ENCODE peak calls at places on chromosomes 3 and 15, in six cellular contexts. One of them, this sample, is unnamed.

GRCh38 chr15:23857028-23857641 is 170.0 kb upstream of the NDN start:
- DNase-seq in uterus: peak
- DNase-seq in fibroblast of lung: peak
- DNase-seq in neural crest cell: peak
- DNase-seq in choroid plexus epithelial cell: peak
- DNase-seq in brain microvascular endothelial cell: peak
- DNase-seq in this sample: no peak

GRCh38 chr3:11476814-11477213 is 166.9 kb downstream of the VGLL4 start:
- DNase-seq in uterus: no peak
- DNase-seq in fibroblast of lung: no peak
- DNase-seq in neural crest cell: no peak
- DNase-seq in choroid plexus epithelial cell: no peak
- DNase-seq in brain microvascular endothelial cell: no peak
- DNase-seq in this sample: no peak

GRCh38 chr15:70235347-70235746 is 137.6 kb upstream of the TLE3 start:
- DNase-seq in uterus: no peak
- DNase-seq in fibroblast of lung: no peak
- DNase-seq in neural crest cell: no peak
- DNase-seq in choroid plexus epithelial cell: no peak
- DNase-seq in brain microvascular endothelial cell: no peak
- DNase-seq in this sample: no peak

GRCh38 chr3:17800232-17800631 is 57.8 kb upstream of the TBC1D5 start:
- DNase-seq in uterus: no peak
- DNase-seq in fibroblast of lung: peak
- DNase-seq in neural crest cell: no peak
- DNase-seq in choroid plexus epithelial cell: no peak
- DNase-seq in brain microvascular endothelial cell: peak
- DNase-seq in this sample: no peak

GRCh38 chr3:177478170-177478859 is 281.0 kb upstream of the TBL1XR1 start:
- DNase-seq in uterus: peak
- DNase-seq in fibroblast of lung: peak
- DNase-seq in neural crest cell: no peak
- DNase-seq in choroid plexus epithelial cell: peak
- DNase-seq in brain microvascular endothelial cell: peak
- DNase-seq in this sample: no peak

GRCh38 chr3:102174312-102174712 is 260.5 kb upstream of the ZPLD1 start:
- DNase-seq in uterus: no peak
- DNase-seq in fibroblast of lung: peak
- DNase-seq in neural crest cell: no peak
- DNase-seq in choroid plexus epithelial cell: peak
- DNase-seq in brain microvascular endothelial cell: peak
- DNase-seq in this sample: no peak

GRCh38 chr3:134916276-134916961 is 121.4 kb downstream of the EPHB1 start:
- DNase-seq in uterus: no peak
- DNase-seq in fibroblast of lung: no peak
- DNase-seq in neural crest cell: no peak
- DNase-seq in choroid plexus epithelial cell: no peak
- DNase-seq in brain microvascular endothelial cell: no peak
- DNase-seq in this sample: no peak

GRCh38 chr3:99678023-99678422 is 39.6 kb downstream of the COL8A1 start:
- DNase-seq in uterus: peak
- DNase-seq in fibroblast of lung: peak
- DNase-seq in neural crest cell: no peak
- DNase-seq in choroid plexus epithelial cell: peak
- DNase-seq in brain microvascular endothelial cell: peak
- DNase-seq in this sample: no peak

GRCh38 chr15:43268111-43269105 is 1.7 kb upstream of the TGM5 start:
- DNase-seq in uterus: no peak
- DNase-seq in fibroblast of lung: no peak
- DNase-seq in neural crest cell: no peak
- DNase-seq in choroid plexus epithelial cell: peak
- DNase-seq in brain microvascular endothelial cell: no peak
- DNase-seq in this sample: peak

GRCh38 chr3:105533955-105534354 is 167.2 kb downstream of the ALCAM start:
- DNase-seq in uterus: no peak
- DNase-seq in fibroblast of lung: peak
- DNase-seq in neural crest cell: no peak
- DNase-seq in choroid plexus epithelial cell: peak
- DNase-seq in brain microvascular endothelial cell: peak
- DNase-seq in this sample: no peak

GRCh38 chr3:172170841-172171240 is 131.5 kb downstream of the FNDC3B start:
- DNase-seq in uterus: no peak
- DNase-seq in fibroblast of lung: no peak
- DNase-seq in neural crest cell: no peak
- DNase-seq in choroid plexus epithelial cell: no peak
- DNase-seq in brain microvascular endothelial cell: no peak
- DNase-seq in this sample: no peak

GRCh38 chr15:81752974-81753373 is 292.8 kb downstream of the MEX3B start:
- DNase-seq in uterus: no peak
- DNase-seq in fibroblast of lung: no peak
- DNase-seq in neural crest cell: no peak
- DNase-seq in choroid plexus epithelial cell: peak
- DNase-seq in brain microvascular endothelial cell: no peak
- DNase-seq in this sample: no peak

GRCh38 chr3:195466251-195466650 is 23.4 kb upstream of the ACAP2 start:
- DNase-seq in uterus: no peak
- DNase-seq in fibroblast of lung: peak
- DNase-seq in neural crest cell: no peak
- DNase-seq in choroid plexus epithelial cell: no peak
- DNase-seq in brain microvascular endothelial cell: peak
- DNase-seq in this sample: no peak

GRCh38 chr3:194738254-194739093 is 52.8 kb downstream of the FAM43A start:
- DNase-seq in uterus: peak
- DNase-seq in fibroblast of lung: peak
- DNase-seq in neural crest cell: no peak
- DNase-seq in choroid plexus epithelial cell: no peak
- DNase-seq in brain microvascular endothelial cell: peak
- DNase-seq in this sample: no peak

GRCh38 chr3:57755368-57756021 is 614 bp upstream of the SLMAP start:
- DNase-seq in uterus: no peak
- DNase-seq in fibroblast of lung: peak
- DNase-seq in neural crest cell: no peak
- DNase-seq in choroid plexus epithelial cell: peak
- DNase-seq in brain microvascular endothelial cell: no peak
- DNase-seq in this sample: peak

GRCh38 chr3:39447637-39448483 is 19.6 kb upstream of the MOBP start:
- DNase-seq in uterus: peak
- DNase-seq in fibroblast of lung: peak
- DNase-seq in neural crest cell: peak
- DNase-seq in choroid plexus epithelial cell: peak
- DNase-seq in brain microvascular endothelial cell: peak
- DNase-seq in this sample: peak

GRCh38 chr3:133437391-133438093 is 37.7 kb downstream of the BFSP2 start:
- DNase-seq in uterus: no peak
- DNase-seq in fibroblast of lung: peak
- DNase-seq in neural crest cell: no peak
- DNase-seq in choroid plexus epithelial cell: peak
- DNase-seq in brain microvascular endothelial cell: no peak
- DNase-seq in this sample: no peak

GRCh38 chr3:6781103-6781502 is 79.8 kb upstream of the GRM7 start:
- DNase-seq in uterus: no peak
- DNase-seq in fibroblast of lung: peak
- DNase-seq in neural crest cell: no peak
- DNase-seq in choroid plexus epithelial cell: no peak
- DNase-seq in brain microvascular endothelial cell: no peak
- DNase-seq in this sample: no peak

GRCh38 chr3:133874344-133874743 is 21.3 kb downstream of the RAB6B start:
- DNase-seq in uterus: no peak
- DNase-seq in fibroblast of lung: no peak
- DNase-seq in neural crest cell: no peak
- DNase-seq in choroid plexus epithelial cell: peak
- DNase-seq in brain microvascular endothelial cell: no peak
- DNase-seq in this sample: no peak

GRCh38 chr15:31605467-31605931 is 278.9 kb downstream of the KLF13 start:
- DNase-seq in uterus: no peak
- DNase-seq in fibroblast of lung: peak
- DNase-seq in neural crest cell: peak
- DNase-seq in choroid plexus epithelial cell: peak
- DNase-seq in brain microvascular endothelial cell: peak
- DNase-seq in this sample: no peak

GRCh38 chr15:76251717-76252116 is 59.6 kb downstream of the ETFA start:
- DNase-seq in uterus: no peak
- DNase-seq in fibroblast of lung: no peak
- DNase-seq in neural crest cell: no peak
- DNase-seq in choroid plexus epithelial cell: no peak
- DNase-seq in brain microvascular endothelial cell: no peak
- DNase-seq in this sample: no peak

GRCh38 chr3:31066999-31067398 is 172.5 kb upstream of the GADL1 start:
- DNase-seq in uterus: peak
- DNase-seq in fibroblast of lung: peak
- DNase-seq in neural crest cell: no peak
- DNase-seq in choroid plexus epithelial cell: peak
- DNase-seq in brain microvascular endothelial cell: peak
- DNase-seq in this sample: no peak

GRCh38 chr3:150367771-150368170 is 40.3 kb upstream of the TSC22D2 start:
- DNase-seq in uterus: no peak
- DNase-seq in fibroblast of lung: peak
- DNase-seq in neural crest cell: no peak
- DNase-seq in choroid plexus epithelial cell: no peak
- DNase-seq in brain microvascular endothelial cell: no peak
- DNase-seq in this sample: no peak

GRCh38 chr3:46987485-46988401 is 8.3 kb downstream of the NBEAL2 start:
- DNase-seq in uterus: peak
- DNase-seq in fibroblast of lung: no peak
- DNase-seq in neural crest cell: no peak
- DNase-seq in choroid plexus epithelial cell: no peak
- DNase-seq in brain microvascular endothelial cell: no peak
- DNase-seq in this sample: peak

GRCh38 chr15:59380902-59381610 is 8.4 kb upstream of the MYO1E start:
- DNase-seq in uterus: no peak
- DNase-seq in fibroblast of lung: no peak
- DNase-seq in neural crest cell: no peak
- DNase-seq in choroid plexus epithelial cell: no peak
- DNase-seq in brain microvascular endothelial cell: no peak
- DNase-seq in this sample: no peak

GRCh38 chr15:60582370-60583036 is 103.6 kb upstream of the ICE2 start:
- DNase-seq in uterus: no peak
- DNase-seq in fibroblast of lung: no peak
- DNase-seq in neural crest cell: no peak
- DNase-seq in choroid plexus epithelial cell: peak
- DNase-seq in brain microvascular endothelial cell: peak
- DNase-seq in this sample: peak

GRCh38 chr3:67630666-67631362 is 23.6 kb downstream of the SUCLG2 start:
- DNase-seq in uterus: no peak
- DNase-seq in fibroblast of lung: no peak
- DNase-seq in neural crest cell: no peak
- DNase-seq in choroid plexus epithelial cell: no peak
- DNase-seq in brain microvascular endothelial cell: no peak
- DNase-seq in this sample: no peak

DNA sequence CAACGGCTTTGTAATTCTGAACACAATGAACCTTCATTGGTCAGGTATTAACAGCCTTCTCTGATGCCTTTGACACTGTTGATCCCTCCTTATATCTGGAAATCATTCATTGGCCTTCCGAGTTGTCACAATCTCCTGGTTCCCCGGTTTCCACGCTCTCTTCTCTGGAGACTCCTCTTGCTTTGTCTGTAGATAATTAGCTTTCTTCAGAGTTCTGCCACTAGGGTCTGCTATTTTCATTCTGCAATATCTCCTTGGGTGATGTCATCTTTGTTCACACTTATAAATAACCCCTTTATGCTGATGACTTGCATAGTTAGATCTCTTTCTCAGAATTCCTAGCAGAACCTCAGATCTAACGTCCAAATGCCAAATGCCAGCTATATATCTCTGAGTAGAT is 583.8 kb upstream of the ZNF717 start:
- DNase-seq in uterus: no peak
- DNase-seq in fibroblast of lung: peak
- DNase-seq in neural crest cell: no peak
- DNase-seq in choroid plexus epithelial cell: peak
- DNase-seq in brain microvascular endothelial cell: peak
- DNase-seq in this sample: no peak
- TF ChIP-seq CTCF in uterus: no peak
- TF ChIP-seq CTCF in fibroblast of lung: peak
- TF ChIP-seq CTCF in neural crest cell: peak
- TF ChIP-seq CTCF in choroid plexus epithelial cell: peak
- TF ChIP-seq CTCF in brain microvascular endothelial cell: peak
- TF ChIP-seq CTCF in this sample: no peak

GRCh38 chr3:50314342-50314741 is 8.2 kb downstream of the HYAL2 start:
- DNase-seq in uterus: no peak
- DNase-seq in fibroblast of lung: no peak
- DNase-seq in neural crest cell: no peak
- DNase-seq in choroid plexus epithelial cell: no peak
- DNase-seq in brain microvascular endothelial cell: no peak
- DNase-seq in this sample: no peak
- TF ChIP-seq CTCF in uterus: no peak
- TF ChIP-seq CTCF in fibroblast of lung: no peak
- TF ChIP-seq CTCF in neural crest cell: no peak
- TF ChIP-seq CTCF in choroid plexus epithelial cell: no peak
- TF ChIP-seq CTCF in brain microvascular endothelial cell: no peak
- TF ChIP-seq CTCF in this sample: no peak

DNA sequence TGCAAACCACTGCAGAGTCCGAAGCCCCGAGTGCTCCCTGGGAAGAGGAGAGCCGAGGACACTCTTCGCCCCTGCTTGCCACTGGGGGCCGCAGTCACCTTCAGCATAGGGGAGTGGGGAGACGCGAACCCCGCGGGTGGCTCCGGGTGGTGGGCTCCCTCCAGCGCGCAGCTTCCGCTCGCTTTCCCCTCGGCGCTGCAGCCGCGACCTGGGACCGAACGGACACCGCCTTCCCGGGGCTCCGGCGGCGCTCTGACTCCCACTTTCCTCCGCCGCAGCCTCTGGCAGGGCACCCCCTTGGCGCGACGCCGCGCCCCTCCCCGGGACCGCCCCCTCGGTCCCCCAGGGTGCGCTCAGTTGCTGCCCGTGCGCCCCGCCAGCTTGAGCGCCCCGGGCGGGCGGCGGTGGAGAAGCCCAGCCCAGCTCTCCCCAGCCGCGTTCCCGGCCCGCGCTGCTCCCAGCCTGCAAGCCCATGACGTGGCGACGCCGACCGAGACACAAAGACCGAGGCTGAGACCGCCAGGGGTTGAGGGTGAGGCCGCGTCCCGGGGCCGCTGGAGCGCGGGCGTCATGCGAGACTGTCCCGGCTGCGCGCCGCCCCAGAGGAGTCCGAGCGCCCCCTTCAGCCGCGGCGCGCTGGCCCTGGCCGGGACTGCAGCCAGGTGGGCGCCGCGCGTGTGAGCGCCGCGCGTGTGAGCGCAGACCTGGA is at the start of gene MINAR1:
- DNase-seq in uterus: no peak
- DNase-seq in fibroblast of lung: peak
- DNase-seq in neural crest cell: peak
- DNase-seq in choroid plexus epithelial cell: peak
- DNase-seq in brain microvascular endothelial cell: peak
- DNase-seq in this sample: peak
- TF ChIP-seq CTCF in uterus: no peak
- TF ChIP-seq CTCF in fibroblast of lung: peak
- TF ChIP-seq CTCF in neural crest cell: peak
- TF ChIP-seq CTCF in choroid plexus epithelial cell: peak
- TF ChIP-seq CTCF in brain microvascular endothelial cell: peak
- TF ChIP-seq CTCF in this sample: no peak

DNA sequence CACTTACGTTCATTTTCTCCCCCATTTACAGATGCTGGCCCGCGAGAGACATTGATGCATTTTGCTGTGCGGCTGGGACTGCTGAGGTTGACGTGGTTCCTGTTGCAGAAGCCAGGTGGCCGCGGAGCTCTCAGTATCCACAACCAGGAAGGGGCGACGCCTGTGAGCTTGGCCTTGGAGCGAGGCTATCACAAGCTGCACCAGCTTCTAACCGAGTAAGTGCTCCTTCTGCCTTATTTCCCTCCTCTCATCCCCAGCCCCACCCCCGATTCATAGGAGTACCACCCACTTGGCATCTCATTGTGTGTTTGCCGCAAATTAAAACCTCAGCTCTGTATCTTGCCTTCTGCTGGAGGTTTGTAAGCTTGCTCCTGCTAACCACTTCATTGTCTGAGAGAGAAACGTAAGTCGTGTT is 163.3 kb downstream of the AKAP13 start:
- DNase-seq in uterus: no peak
- DNase-seq in fibroblast of lung: no peak
- DNase-seq in neural crest cell: no peak
- DNase-seq in choroid plexus epithelial cell: no peak
- DNase-seq in brain microvascular endothelial cell: no peak
- DNase-seq in this sample: no peak
- TF ChIP-seq CTCF in uterus: no peak
- TF ChIP-seq CTCF in fibroblast of lung: peak
- TF ChIP-seq CTCF in neural crest cell: no peak
- TF ChIP-seq CTCF in choroid plexus epithelial cell: peak
- TF ChIP-seq CTCF in brain microvascular endothelial cell: no peak
- TF ChIP-seq CTCF in this sample: no peak